ENCODE peak calls at places on chromosomes 12 and 14, in six cellular contexts. One of them, this sample, is unnamed.

GRCh38 chr14:78154827-78155226 is 15.3 kb upstream of the NRXN3 start:
- DNase-seq in OCI-LY7: no peak
- DNase-seq in breast epithelium: no peak
- DNase-seq in PC-9: no peak
- DNase-seq in upper lobe of left lung: no peak
- DNase-seq in fibroblast of lung: peak
- DNase-seq in this sample: no peak

GRCh38 chr12:50004696-50005095 is 20.6 kb downstream of the RACGAP1 start:
- DNase-seq in OCI-LY7: no peak
- DNase-seq in breast epithelium: no peak
- DNase-seq in PC-9: no peak
- DNase-seq in upper lobe of left lung: no peak
- DNase-seq in fibroblast of lung: no peak
- DNase-seq in this sample: no peak

GRCh38 chr12:21221072-21221471 is 90.1 kb downstream of the SLCO1B1 start:
- DNase-seq in OCI-LY7: no peak
- DNase-seq in breast epithelium: no peak
- DNase-seq in PC-9: no peak
- DNase-seq in upper lobe of left lung: no peak
- DNase-seq in fibroblast of lung: no peak
- DNase-seq in this sample: no peak

GRCh38 chr12:51818567-51819300 is 29.8 kb downstream of the FIGNL2 start:
- DNase-seq in OCI-LY7: no peak
- DNase-seq in breast epithelium: no peak
- DNase-seq in PC-9: no peak
- DNase-seq in upper lobe of left lung: no peak
- DNase-seq in fibroblast of lung: peak
- DNase-seq in this sample: peak

GRCh38 chr14:104335611-104336010 is 197.2 kb downstream of the KIF26A start:
- DNase-seq in OCI-LY7: no peak
- DNase-seq in breast epithelium: peak
- DNase-seq in PC-9: no peak
- DNase-seq in upper lobe of left lung: no peak
- DNase-seq in fibroblast of lung: no peak
- DNase-seq in this sample: no peak

GRCh38 chr12:70571705-70572269 is 65.4 kb downstream of the PTPRB start:
- DNase-seq in OCI-LY7: no peak
- DNase-seq in breast epithelium: no peak
- DNase-seq in PC-9: no peak
- DNase-seq in upper lobe of left lung: no peak
- DNase-seq in fibroblast of lung: no peak
- DNase-seq in this sample: no peak

GRCh38 chr12:42560977-42561376 is 28.6 kb downstream of the PRICKLE1 start:
- DNase-seq in OCI-LY7: no peak
- DNase-seq in breast epithelium: no peak
- DNase-seq in PC-9: no peak
- DNase-seq in upper lobe of left lung: no peak
- DNase-seq in fibroblast of lung: no peak
- DNase-seq in this sample: no peak

GRCh38 chr14:22397338-22397737 is 191.7 kb downstream of the DAD1 start:
- DNase-seq in OCI-LY7: no peak
- DNase-seq in breast epithelium: no peak
- DNase-seq in PC-9: no peak
- DNase-seq in upper lobe of left lung: no peak
- DNase-seq in fibroblast of lung: no peak
- DNase-seq in this sample: no peak

GRCh38 chr14:99630202-99630601 is 14.7 kb upstream of the HHIPL1 start:
- DNase-seq in OCI-LY7: no peak
- DNase-seq in breast epithelium: no peak
- DNase-seq in PC-9: no peak
- DNase-seq in upper lobe of left lung: no peak
- DNase-seq in fibroblast of lung: no peak
- DNase-seq in this sample: no peak

GRCh38 chr12:121520586-121521086 is 60.2 kb downstream of the KDM2B start:
- DNase-seq in OCI-LY7: no peak
- DNase-seq in breast epithelium: no peak
- DNase-seq in PC-9: no peak
- DNase-seq in upper lobe of left lung: peak
- DNase-seq in fibroblast of lung: no peak
- DNase-seq in this sample: no peak

GRCh38 chr12:89862511-89863331 is 154.1 kb upstream of the ATP2B1 start:
- DNase-seq in OCI-LY7: peak
- DNase-seq in breast epithelium: no peak
- DNase-seq in PC-9: no peak
- DNase-seq in upper lobe of left lung: no peak
- DNase-seq in fibroblast of lung: no peak
- DNase-seq in this sample: no peak

GRCh38 chr14:103600503-103600902 is 28.5 kb upstream of the KLC1 start:
- DNase-seq in OCI-LY7: no peak
- DNase-seq in breast epithelium: no peak
- DNase-seq in PC-9: no peak
- DNase-seq in upper lobe of left lung: no peak
- DNase-seq in fibroblast of lung: no peak
- DNase-seq in this sample: no peak

GRCh38 chr12:54398995-54399793 is 14.7 kb upstream of the ZNF385A start:
- DNase-seq in OCI-LY7: peak
- DNase-seq in breast epithelium: peak
- DNase-seq in PC-9: peak
- DNase-seq in upper lobe of left lung: no peak
- DNase-seq in fibroblast of lung: peak
- DNase-seq in this sample: peak

GRCh38 chr12:112183591-112184021 is 58.2 kb downstream of the TRAFD1 start:
- DNase-seq in OCI-LY7: no peak
- DNase-seq in breast epithelium: no peak
- DNase-seq in PC-9: no peak
- DNase-seq in upper lobe of left lung: peak
- DNase-seq in fibroblast of lung: no peak
- DNase-seq in this sample: no peak

GRCh38 chr12:124408822-124409517 is 114.1 kb downstream of the RFLNA start:
- DNase-seq in OCI-LY7: no peak
- DNase-seq in breast epithelium: no peak
- DNase-seq in PC-9: no peak
- DNase-seq in upper lobe of left lung: peak
- DNase-seq in fibroblast of lung: no peak
- DNase-seq in this sample: peak
- H3K27ac ChIP-seq in OCI-LY7: no peak
- H3K27ac ChIP-seq in breast epithelium: no peak
- H3K27ac ChIP-seq in PC-9: no peak
- H3K27ac ChIP-seq in upper lobe of left lung: no peak
- H3K27ac ChIP-seq in fibroblast of lung: no peak
- H3K27ac ChIP-seq in this sample: no peak

GRCh38 chr14:91374287-91374880 is 43.2 kb downstream of the CCDC88C start:
- DNase-seq in OCI-LY7: peak
- DNase-seq in breast epithelium: no peak
- DNase-seq in PC-9: peak
- DNase-seq in upper lobe of left lung: no peak
- DNase-seq in fibroblast of lung: no peak
- DNase-seq in this sample: no peak
- H3K27ac ChIP-seq in OCI-LY7: peak
- H3K27ac ChIP-seq in breast epithelium: no peak
- H3K27ac ChIP-seq in PC-9: peak
- H3K27ac ChIP-seq in upper lobe of left lung: no peak
- H3K27ac ChIP-seq in fibroblast of lung: no peak
- H3K27ac ChIP-seq in this sample: no peak

GRCh38 chr12:57751788-57752667 is at the start of gene CDK4:
- DNase-seq in OCI-LY7: peak
- DNase-seq in breast epithelium: peak
- DNase-seq in PC-9: peak
- DNase-seq in upper lobe of left lung: peak
- DNase-seq in fibroblast of lung: peak
- DNase-seq in this sample: peak

GRCh38 chr12:57750561-57751431 is 1.3 kb downstream of the CDK4 start:
- DNase-seq in OCI-LY7: no peak
- DNase-seq in breast epithelium: no peak
- DNase-seq in PC-9: no peak
- DNase-seq in upper lobe of left lung: no peak
- DNase-seq in fibroblast of lung: no peak
- DNase-seq in this sample: no peak

GRCh38 chr12:57753938-57754337 is 965 bp upstream of the MARCHF9 start:
- DNase-seq in OCI-LY7: no peak
- DNase-seq in breast epithelium: no peak
- DNase-seq in PC-9: no peak
- DNase-seq in upper lobe of left lung: no peak
- DNase-seq in fibroblast of lung: no peak
- DNase-seq in this sample: no peak

GRCh38 chr12:57751432-57751787 is 700 bp downstream of the CDK4 start:
- DNase-seq in OCI-LY7: no peak
- DNase-seq in breast epithelium: no peak
- DNase-seq in PC-9: no peak
- DNase-seq in upper lobe of left lung: no peak
- DNase-seq in fibroblast of lung: no peak
- DNase-seq in this sample: no peak

DNA sequence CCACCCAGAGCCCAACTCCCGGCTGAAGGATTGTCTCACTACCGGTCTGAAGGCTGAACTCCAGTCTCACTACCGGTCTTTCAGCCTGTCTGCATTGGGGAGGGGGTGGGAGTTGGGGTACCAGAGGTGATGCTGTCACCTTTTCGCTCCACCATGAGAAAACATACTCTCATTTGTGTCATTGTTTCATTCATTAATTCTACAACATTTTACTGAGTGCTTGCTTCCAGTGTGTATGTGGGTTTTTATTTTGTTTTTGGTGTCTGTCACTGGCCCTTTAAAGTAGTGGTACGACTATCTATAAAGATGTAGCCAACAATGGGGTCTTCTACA is 524 bp upstream of the CDK4 start:
- DNase-seq in OCI-LY7: no peak
- DNase-seq in breast epithelium: no peak
- DNase-seq in PC-9: no peak
- DNase-seq in upper lobe of left lung: no peak
- DNase-seq in fibroblast of lung: no peak
- DNase-seq in this sample: no peak
- H3K27ac ChIP-seq in OCI-LY7: peak
- H3K27ac ChIP-seq in breast epithelium: peak
- H3K27ac ChIP-seq in PC-9: no peak
- H3K27ac ChIP-seq in upper lobe of left lung: peak
- H3K27ac ChIP-seq in fibroblast of lung: peak
- H3K27ac ChIP-seq in this sample: peak

GRCh38 chr12:93256258-93256969 is 121.3 kb upstream of the NUDT4 start:
- DNase-seq in OCI-LY7: no peak
- DNase-seq in breast epithelium: no peak
- DNase-seq in PC-9: no peak
- DNase-seq in upper lobe of left lung: no peak
- DNase-seq in fibroblast of lung: peak
- DNase-seq in this sample: no peak

GRCh38 chr12:93247313-93248057 is 130.2 kb upstream of the NUDT4 start:
- DNase-seq in OCI-LY7: peak
- DNase-seq in breast epithelium: no peak
- DNase-seq in PC-9: no peak
- DNase-seq in upper lobe of left lung: no peak
- DNase-seq in fibroblast of lung: peak
- DNase-seq in this sample: no peak

GRCh38 chr12:93254911-93255310 is 122.8 kb upstream of the NUDT4 start:
- DNase-seq in OCI-LY7: no peak
- DNase-seq in breast epithelium: no peak
- DNase-seq in PC-9: no peak
- DNase-seq in upper lobe of left lung: no peak
- DNase-seq in fibroblast of lung: no peak
- DNase-seq in this sample: no peak

GRCh38 chr12:93252221-93252620 is 125.5 kb upstream of the NUDT4 start:
- DNase-seq in OCI-LY7: no peak
- DNase-seq in breast epithelium: no peak
- DNase-seq in PC-9: no peak
- DNase-seq in upper lobe of left lung: no peak
- DNase-seq in fibroblast of lung: no peak
- DNase-seq in this sample: no peak
- H3K27ac ChIP-seq in OCI-LY7: no peak
- H3K27ac ChIP-seq in breast epithelium: no peak
- H3K27ac ChIP-seq in PC-9: no peak
- H3K27ac ChIP-seq in upper lobe of left lung: no peak
- H3K27ac ChIP-seq in fibroblast of lung: no peak
- H3K27ac ChIP-seq in this sample: no peak